ENCODE peak calls at places on chromosomes 1 and 21, in nine cellular contexts. Q is dermis blood vessel endothelial cell; Y is HAP-1; Z is omental fat pad; W is stimulated activated CD4-positive, alpha-beta T cell treated with anti-CD3 and anti-CD28 coated beads, Interleukin-4, amount 100 ng/mL, for 48 hours; K is effector CD4-positive, alpha-beta T cell; P is stimulated activated CD8-positive, alpha-beta memory T cell treated with anti-CD3 and anti-CD28 coated beads, Interleukin-12 subunit alpha, Interleukin-12 subunit beta, amount 100 ng/mL, for 4 hours; I is fibroblast of mammary gland; S is fibroblast of pulmonary artery. N is an unnamed sample.

GRCh38 chr21:23968722-23969647 is 1638.3 kb downstream of the MRPL39 start:
- DNase-seq in Q (peak; percentile 3), Y (peak; percentile 81), Z (no peak), W (peak; percentile 51), K (peak; percentile 51), P (peak; percentile 26), I (peak; percentile 17), S (peak; percentile 26), N (peak; percentile 4)

GRCh38 chr1:218665216-218665615 is 320.1 kb downstream of the TGFB2 start:
- DNase-seq in Q (peak; percentile 13), Y (no peak), Z (no peak), W (no peak), K (no peak), P (no peak), I (peak; percentile 83), S (peak; percentile 76), N (peak; percentile 86)

GRCh38 chr1:113875714-113876113 is 4.2 kb upstream of the PTPN22 start:
- DNase-seq in Q (no peak), Y (no peak), Z (no peak), W (no peak), K (no peak), P (no peak), I (no peak), S (no peak), N (no peak)

GRCh38 chr1:39128959-39129358 is 75.5 kb upstream of the MACF1 start:
- DNase-seq in Q (no peak), Y (no peak), Z (no peak), W (no peak), K (no peak), P (no peak), I (no peak), S (no peak), N (no peak)

GRCh38 chr1:30724655-30725421 is 1.5 kb upstream of the MATN1 start:
- DNase-seq in Q (no peak), Y (no peak), Z (no peak), W (no peak), K (no peak), P (no peak), I (no peak), S (no peak), N (no peak)

GRCh38 chr1:116255933-116256649 is 117.0 kb upstream of the ATP1A1 start:
- DNase-seq in Q (no peak), Y (no peak), Z (no peak), W (no peak), K (no peak), P (no peak), I (no peak), S (no peak), N (no peak)

GRCh38 chr1:24382165-24382577 is 31.4 kb downstream of the STPG1 start:
- DNase-seq in Q (no peak), Y (no peak), Z (no peak), W (no peak), K (no peak), P (no peak), I (no peak), S (no peak), N (no peak)

GRCh38 chr1:203548917-203549708 is 55.2 kb downstream of the OPTC start:
- DNase-seq in Q (no peak), Y (peak; percentile 12), Z (no peak), W (no peak), K (no peak), P (no peak), I (peak; percentile 50), S (peak; percentile 47), N (peak; percentile 27)

GRCh38 chr1:47554901-47555300 is 117.1 kb downstream of the FOXD2 start:
- DNase-seq in Q (no peak), Y (no peak), Z (no peak), W (no peak), K (no peak), P (no peak), I (peak; percentile 52), S (no peak), N (no peak)